ENCODE peak calls at places on chromosomes 4 and X, in nine cellular contexts. One of them, this sample, is unnamed.

GRCh38 chr4:108043536-108043935 is 53.8 kb downstream of the HADH start:
- DNase-seq in choroid plexus epithelial cell: no peak
- DNase-seq in DMS79 treated with DMSO at 0.1 percent for 48 hours: peak; percentile 44
- DNase-seq in epithelial cell of prostate: no peak
- DNase-seq in activated CD4-positive, CD25-positive, alpha-beta regulatory T cell: no peak
- DNase-seq in lung: no peak
- DNase-seq in stimulated activated CD4-positive, alpha-beta T cell treated with anti-CD3 and anti-CD28 coated beads, Interleukin-15, amount 100 ng/mL, for 1 hour: no peak
- DNase-seq in HCT116: no peak
- DNase-seq in fibroblast of pulmonary artery: no peak
- DNase-seq in this sample: no peak

GRCh38 chr4:86791126-86791525 is 58.1 kb downstream of the SLC10A6 start:
- DNase-seq in lung: no peak
- DNase-seq in DMS79 treated with DMSO at 0.1 percent for 48 hours: no peak
- DNase-seq in fibroblast of pulmonary artery: no peak
- DNase-seq in stimulated activated CD4-positive, alpha-beta T cell treated with anti-CD3 and anti-CD28 coated beads, Interleukin-15, amount 100 ng/mL, for 1 hour: no peak
- DNase-seq in choroid plexus epithelial cell: no peak
- DNase-seq in HCT116: no peak
- DNase-seq in epithelial cell of prostate: no peak
- DNase-seq in activated CD4-positive, CD25-positive, alpha-beta regulatory T cell: no peak
- DNase-seq in this sample: no peak

GRCh38 chr4:111136438-111136837 is 513.6 kb upstream of the PITX2 start:
- DNase-seq in DMS79 treated with DMSO at 0.1 percent for 48 hours: no peak
- DNase-seq in activated CD4-positive, CD25-positive, alpha-beta regulatory T cell: no peak
- DNase-seq in fibroblast of pulmonary artery: peak; percentile 4
- DNase-seq in lung: no peak
- DNase-seq in stimulated activated CD4-positive, alpha-beta T cell treated with anti-CD3 and anti-CD28 coated beads, Interleukin-15, amount 100 ng/mL, for 1 hour: no peak
- DNase-seq in choroid plexus epithelial cell: peak; percentile 20
- DNase-seq in HCT116: peak; percentile 31
- DNase-seq in epithelial cell of prostate: no peak
- DNase-seq in this sample: no peak

GRCh38 chr4:4574792-4575191 is 32.9 kb upstream of the STX18 start:
- DNase-seq in epithelial cell of prostate: no peak
- DNase-seq in HCT116: peak; percentile 10
- DNase-seq in activated CD4-positive, CD25-positive, alpha-beta regulatory T cell: no peak
- DNase-seq in lung: peak; percentile 74
- DNase-seq in DMS79 treated with DMSO at 0.1 percent for 48 hours: no peak
- DNase-seq in choroid plexus epithelial cell: peak; percentile 98
- DNase-seq in fibroblast of pulmonary artery: peak; percentile 95
- DNase-seq in stimulated activated CD4-positive, alpha-beta T cell treated with anti-CD3 and anti-CD28 coated beads, Interleukin-15, amount 100 ng/mL, for 1 hour: no peak
- DNase-seq in this sample: no peak

GRCh38 chr4:32087211-32087610 is 1367.0 kb downstream of the PCDH7 start:
- DNase-seq in lung: no peak
- DNase-seq in stimulated activated CD4-positive, alpha-beta T cell treated with anti-CD3 and anti-CD28 coated beads, Interleukin-15, amount 100 ng/mL, for 1 hour: no peak
- DNase-seq in DMS79 treated with DMSO at 0.1 percent for 48 hours: no peak
- DNase-seq in fibroblast of pulmonary artery: no peak
- DNase-seq in epithelial cell of prostate: no peak
- DNase-seq in activated CD4-positive, CD25-positive, alpha-beta regulatory T cell: no peak
- DNase-seq in choroid plexus epithelial cell: no peak
- DNase-seq in HCT116: no peak
- DNase-seq in this sample: no peak

GRCh38 chr4:4512282-4512681 is 29.6 kb downstream of the STX18 start:
- DNase-seq in lung: no peak
- DNase-seq in stimulated activated CD4-positive, alpha-beta T cell treated with anti-CD3 and anti-CD28 coated beads, Interleukin-15, amount 100 ng/mL, for 1 hour: no peak
- DNase-seq in choroid plexus epithelial cell: no peak
- DNase-seq in DMS79 treated with DMSO at 0.1 percent for 48 hours: no peak
- DNase-seq in epithelial cell of prostate: no peak
- DNase-seq in HCT116: no peak
- DNase-seq in fibroblast of pulmonary artery: no peak
- DNase-seq in activated CD4-positive, CD25-positive, alpha-beta regulatory T cell: no peak
- DNase-seq in this sample: no peak

GRCh38 chr4:99529218-99529617 is 18.4 kb downstream of the C4orf17 start:
- DNase-seq in stimulated activated CD4-positive, alpha-beta T cell treated with anti-CD3 and anti-CD28 coated beads, Interleukin-15, amount 100 ng/mL, for 1 hour: no peak
- DNase-seq in HCT116: no peak
- DNase-seq in DMS79 treated with DMSO at 0.1 percent for 48 hours: no peak
- DNase-seq in choroid plexus epithelial cell: peak; percentile 2
- DNase-seq in lung: no peak
- DNase-seq in epithelial cell of prostate: no peak
- DNase-seq in activated CD4-positive, CD25-positive, alpha-beta regulatory T cell: no peak
- DNase-seq in fibroblast of pulmonary artery: peak; percentile 6
- DNase-seq in this sample: no peak

GRCh38 chr4:2068566-2068965 is 9.4 kb downstream of the NAT8L start:
- DNase-seq in choroid plexus epithelial cell: no peak
- DNase-seq in fibroblast of pulmonary artery: no peak
- DNase-seq in activated CD4-positive, CD25-positive, alpha-beta regulatory T cell: no peak
- DNase-seq in HCT116: no peak
- DNase-seq in DMS79 treated with DMSO at 0.1 percent for 48 hours: no peak
- DNase-seq in stimulated activated CD4-positive, alpha-beta T cell treated with anti-CD3 and anti-CD28 coated beads, Interleukin-15, amount 100 ng/mL, for 1 hour: no peak
- DNase-seq in epithelial cell of prostate: no peak
- DNase-seq in lung: no peak
- DNase-seq in this sample: no peak

GRCh38 chr4:13215560-13215959 is 268.6 kb downstream of the RAB28 start:
- DNase-seq in fibroblast of pulmonary artery: no peak
- DNase-seq in HCT116: no peak
- DNase-seq in DMS79 treated with DMSO at 0.1 percent for 48 hours: no peak
- DNase-seq in activated CD4-positive, CD25-positive, alpha-beta regulatory T cell: no peak
- DNase-seq in lung: no peak
- DNase-seq in epithelial cell of prostate: no peak
- DNase-seq in stimulated activated CD4-positive, alpha-beta T cell treated with anti-CD3 and anti-CD28 coated beads, Interleukin-15, amount 100 ng/mL, for 1 hour: no peak
- DNase-seq in choroid plexus epithelial cell: no peak
- DNase-seq in this sample: no peak

GRCh38 chrX:10052906-10053625 is 85.9 kb downstream of the CLDN34 start:
- DNase-seq in epithelial cell of prostate: no peak
- DNase-seq in lung: no peak
- DNase-seq in activated CD4-positive, CD25-positive, alpha-beta regulatory T cell: no peak
- DNase-seq in DMS79 treated with DMSO at 0.1 percent for 48 hours: no peak
- DNase-seq in fibroblast of pulmonary artery: no peak
- DNase-seq in HCT116: no peak
- DNase-seq in stimulated activated CD4-positive, alpha-beta T cell treated with anti-CD3 and anti-CD28 coated beads, Interleukin-15, amount 100 ng/mL, for 1 hour: no peak
- DNase-seq in choroid plexus epithelial cell: no peak
- DNase-seq in this sample: no peak

GRCh38 chr4:184648220-184649025 is 824 bp downstream of the CASP3 start:
- DNase-seq in choroid plexus epithelial cell: peak; percentile 47
- DNase-seq in DMS79 treated with DMSO at 0.1 percent for 48 hours: peak; percentile 17
- DNase-seq in stimulated activated CD4-positive, alpha-beta T cell treated with anti-CD3 and anti-CD28 coated beads, Interleukin-15, amount 100 ng/mL, for 1 hour: peak; percentile 4
- DNase-seq in epithelial cell of prostate: no peak
- DNase-seq in activated CD4-positive, CD25-positive, alpha-beta regulatory T cell: peak; percentile 13
- DNase-seq in HCT116: no peak
- DNase-seq in lung: peak; percentile 67
- DNase-seq in fibroblast of pulmonary artery: peak; percentile 41
- DNase-seq in this sample: no peak

GRCh38 chr4:51870441-51871188 is 27.7 kb downstream of the DCUN1D4 start:
- DNase-seq in lung: no peak
- DNase-seq in stimulated activated CD4-positive, alpha-beta T cell treated with anti-CD3 and anti-CD28 coated beads, Interleukin-15, amount 100 ng/mL, for 1 hour: no peak
- DNase-seq in epithelial cell of prostate: no peak
- DNase-seq in fibroblast of pulmonary artery: no peak
- DNase-seq in choroid plexus epithelial cell: peak; percentile 43
- DNase-seq in HCT116: no peak
- DNase-seq in DMS79 treated with DMSO at 0.1 percent for 48 hours: no peak
- DNase-seq in activated CD4-positive, CD25-positive, alpha-beta regulatory T cell: no peak
- DNase-seq in this sample: no peak

GRCh38 chr4:82939414-82939813 is 38.9 kb downstream of the THAP9 start:
- DNase-seq in DMS79 treated with DMSO at 0.1 percent for 48 hours: no peak
- DNase-seq in epithelial cell of prostate: no peak
- DNase-seq in lung: no peak
- DNase-seq in fibroblast of pulmonary artery: no peak
- DNase-seq in activated CD4-positive, CD25-positive, alpha-beta regulatory T cell: no peak
- DNase-seq in choroid plexus epithelial cell: no peak
- DNase-seq in stimulated activated CD4-positive, alpha-beta T cell treated with anti-CD3 and anti-CD28 coated beads, Interleukin-15, amount 100 ng/mL, for 1 hour: no peak
- DNase-seq in HCT116: no peak
- DNase-seq in this sample: no peak

GRCh38 chr4:115851918-115852766 is 738.7 kb upstream of the NDST4 start:
- DNase-seq in epithelial cell of prostate: peak; percentile 12
- DNase-seq in stimulated activated CD4-positive, alpha-beta T cell treated with anti-CD3 and anti-CD28 coated beads, Interleukin-15, amount 100 ng/mL, for 1 hour: no peak
- DNase-seq in choroid plexus epithelial cell: peak; percentile 61
- DNase-seq in activated CD4-positive, CD25-positive, alpha-beta regulatory T cell: no peak
- DNase-seq in DMS79 treated with DMSO at 0.1 percent for 48 hours: no peak
- DNase-seq in HCT116: peak; percentile 51
- DNase-seq in fibroblast of pulmonary artery: peak; percentile 2
- DNase-seq in lung: peak; percentile 42
- DNase-seq in this sample: no peak

GRCh38 chr4:8914461-8915171 is 43.0 kb upstream of the HMX1 start:
- DNase-seq in epithelial cell of prostate: no peak
- DNase-seq in activated CD4-positive, CD25-positive, alpha-beta regulatory T cell: no peak
- DNase-seq in stimulated activated CD4-positive, alpha-beta T cell treated with anti-CD3 and anti-CD28 coated beads, Interleukin-15, amount 100 ng/mL, for 1 hour: no peak
- DNase-seq in fibroblast of pulmonary artery: no peak
- DNase-seq in lung: no peak
- DNase-seq in DMS79 treated with DMSO at 0.1 percent for 48 hours: no peak
- DNase-seq in choroid plexus epithelial cell: no peak
- DNase-seq in HCT116: no peak
- DNase-seq in this sample: no peak

GRCh38 chrX:102835504-102836146 is 101.4 kb upstream of the RAB40AL start:
- DNase-seq in HCT116: no peak
- DNase-seq in DMS79 treated with DMSO at 0.1 percent for 48 hours: no peak
- DNase-seq in stimulated activated CD4-positive, alpha-beta T cell treated with anti-CD3 and anti-CD28 coated beads, Interleukin-15, amount 100 ng/mL, for 1 hour: no peak
- DNase-seq in fibroblast of pulmonary artery: peak; percentile 58
- DNase-seq in choroid plexus epithelial cell: peak; percentile 61
- DNase-seq in epithelial cell of prostate: no peak
- DNase-seq in lung: no peak
- DNase-seq in activated CD4-positive, CD25-positive, alpha-beta regulatory T cell: no peak
- DNase-seq in this sample: no peak

GRCh38 chr4:113990886-113991285 is 11.4 kb upstream of the ARSJ start:
- DNase-seq in activated CD4-positive, CD25-positive, alpha-beta regulatory T cell: no peak
- DNase-seq in choroid plexus epithelial cell: no peak
- DNase-seq in DMS79 treated with DMSO at 0.1 percent for 48 hours: no peak
- DNase-seq in lung: no peak
- DNase-seq in HCT116: no peak
- DNase-seq in stimulated activated CD4-positive, alpha-beta T cell treated with anti-CD3 and anti-CD28 coated beads, Interleukin-15, amount 100 ng/mL, for 1 hour: no peak
- DNase-seq in fibroblast of pulmonary artery: no peak
- DNase-seq in epithelial cell of prostate: no peak
- DNase-seq in this sample: no peak

GRCh38 chr4:60173103-60173502 is 1027.0 kb upstream of the ADGRL3 start:
- DNase-seq in lung: no peak
- DNase-seq in fibroblast of pulmonary artery: no peak
- DNase-seq in DMS79 treated with DMSO at 0.1 percent for 48 hours: no peak
- DNase-seq in stimulated activated CD4-positive, alpha-beta T cell treated with anti-CD3 and anti-CD28 coated beads, Interleukin-15, amount 100 ng/mL, for 1 hour: no peak
- DNase-seq in activated CD4-positive, CD25-positive, alpha-beta regulatory T cell: no peak
- DNase-seq in HCT116: no peak
- DNase-seq in choroid plexus epithelial cell: no peak
- DNase-seq in epithelial cell of prostate: no peak
- DNase-seq in this sample: no peak

GRCh38 chr4:41644288-41644914 is 104.1 kb downstream of the PHOX2B start:
- DNase-seq in lung: peak; percentile 65
- DNase-seq in activated CD4-positive, CD25-positive, alpha-beta regulatory T cell: no peak
- DNase-seq in stimulated activated CD4-positive, alpha-beta T cell treated with anti-CD3 and anti-CD28 coated beads, Interleukin-15, amount 100 ng/mL, for 1 hour: no peak
- DNase-seq in choroid plexus epithelial cell: peak; percentile 61
- DNase-seq in epithelial cell of prostate: no peak
- DNase-seq in DMS79 treated with DMSO at 0.1 percent for 48 hours: no peak
- DNase-seq in HCT116: no peak
- DNase-seq in fibroblast of pulmonary artery: peak; percentile 46
- DNase-seq in this sample: no peak

GRCh38 chr4:25943312-25943711 is 29.3 kb downstream of the SMIM20 start:
- DNase-seq in stimulated activated CD4-positive, alpha-beta T cell treated with anti-CD3 and anti-CD28 coated beads, Interleukin-15, amount 100 ng/mL, for 1 hour: no peak
- DNase-seq in HCT116: no peak
- DNase-seq in lung: no peak
- DNase-seq in fibroblast of pulmonary artery: no peak
- DNase-seq in choroid plexus epithelial cell: no peak
- DNase-seq in DMS79 treated with DMSO at 0.1 percent for 48 hours: no peak
- DNase-seq in activated CD4-positive, CD25-positive, alpha-beta regulatory T cell: no peak
- DNase-seq in epithelial cell of prostate: no peak
- DNase-seq in this sample: no peak

GRCh38 chrX:80816051-80816450 is 6.4 kb upstream of the BRWD3 start:
- DNase-seq in stimulated activated CD4-positive, alpha-beta T cell treated with anti-CD3 and anti-CD28 coated beads, Interleukin-15, amount 100 ng/mL, for 1 hour: no peak
- DNase-seq in HCT116: no peak
- DNase-seq in activated CD4-positive, CD25-positive, alpha-beta regulatory T cell: no peak
- DNase-seq in DMS79 treated with DMSO at 0.1 percent for 48 hours: no peak
- DNase-seq in choroid plexus epithelial cell: no peak
- DNase-seq in epithelial cell of prostate: no peak
- DNase-seq in lung: no peak
- DNase-seq in fibroblast of pulmonary artery: no peak
- DNase-seq in this sample: no peak

GRCh38 chr4:86357608-86358007 is 2.2 kb downstream of the MAPK10 start:
- DNase-seq in stimulated activated CD4-positive, alpha-beta T cell treated with anti-CD3 and anti-CD28 coated beads, Interleukin-15, amount 100 ng/mL, for 1 hour: no peak
- DNase-seq in epithelial cell of prostate: no peak
- DNase-seq in fibroblast of pulmonary artery: no peak
- DNase-seq in activated CD4-positive, CD25-positive, alpha-beta regulatory T cell: no peak
- DNase-seq in DMS79 treated with DMSO at 0.1 percent for 48 hours: no peak
- DNase-seq in lung: no peak
- DNase-seq in choroid plexus epithelial cell: peak; percentile 9
- DNase-seq in HCT116: no peak
- DNase-seq in this sample: no peak

GRCh38 chr4:42397635-42398447 is 553 bp downstream of the SHISA3 start:
- DNase-seq in HCT116: no peak
- DNase-seq in stimulated activated CD4-positive, alpha-beta T cell treated with anti-CD3 and anti-CD28 coated beads, Interleukin-15, amount 100 ng/mL, for 1 hour: no peak
- DNase-seq in epithelial cell of prostate: no peak
- DNase-seq in activated CD4-positive, CD25-positive, alpha-beta regulatory T cell: no peak
- DNase-seq in lung: no peak
- DNase-seq in DMS79 treated with DMSO at 0.1 percent for 48 hours: no peak
- DNase-seq in fibroblast of pulmonary artery: peak; percentile 49
- DNase-seq in choroid plexus epithelial cell: no peak
- DNase-seq in this sample: no peak

GRCh38 chr4:38013461-38014366 is 53.5 kb downstream of the PTTG2 start:
- DNase-seq in activated CD4-positive, CD25-positive, alpha-beta regulatory T cell: no peak
- DNase-seq in HCT116: peak; percentile 31
- DNase-seq in epithelial cell of prostate: no peak
- DNase-seq in choroid plexus epithelial cell: peak; percentile 54
- DNase-seq in DMS79 treated with DMSO at 0.1 percent for 48 hours: no peak
- DNase-seq in lung: no peak
- DNase-seq in stimulated activated CD4-positive, alpha-beta T cell treated with anti-CD3 and anti-CD28 coated beads, Interleukin-15, amount 100 ng/mL, for 1 hour: no peak
- DNase-seq in fibroblast of pulmonary artery: peak; percentile 42
- DNase-seq in this sample: no peak

GRCh38 chr4:184012937-184013336 is 107.8 kb downstream of the STOX2 start:
- DNase-seq in HCT116: no peak
- DNase-seq in DMS79 treated with DMSO at 0.1 percent for 48 hours: no peak
- DNase-seq in choroid plexus epithelial cell: no peak
- DNase-seq in epithelial cell of prostate: no peak
- DNase-seq in fibroblast of pulmonary artery: peak; percentile 27
- DNase-seq in lung: no peak
- DNase-seq in stimulated activated CD4-positive, alpha-beta T cell treated with anti-CD3 and anti-CD28 coated beads, Interleukin-15, amount 100 ng/mL, for 1 hour: no peak
- DNase-seq in activated CD4-positive, CD25-positive, alpha-beta regulatory T cell: no peak
- DNase-seq in this sample: no peak

GRCh38 chr4:89837385-89837995 is 529 bp upstream of the SNCA start:
- DNase-seq in stimulated activated CD4-positive, alpha-beta T cell treated with anti-CD3 and anti-CD28 coated beads, Interleukin-15, amount 100 ng/mL, for 1 hour: no peak
- DNase-seq in epithelial cell of prostate: no peak
- DNase-seq in HCT116: no peak
- DNase-seq in fibroblast of pulmonary artery: peak; percentile 50
- DNase-seq in activated CD4-positive, CD25-positive, alpha-beta regulatory T cell: no peak
- DNase-seq in choroid plexus epithelial cell: peak; percentile 37
- DNase-seq in lung: no peak
- DNase-seq in DMS79 treated with DMSO at 0.1 percent for 48 hours: no peak
- DNase-seq in this sample: no peak

GRCh38 chr4:69546121-69546520 is 50.4 kb upstream of the UGT2B4 start:
- DNase-seq in stimulated activated CD4-positive, alpha-beta T cell treated with anti-CD3 and anti-CD28 coated beads, Interleukin-15, amount 100 ng/mL, for 1 hour: no peak
- DNase-seq in activated CD4-positive, CD25-positive, alpha-beta regulatory T cell: no peak
- DNase-seq in lung: no peak
- DNase-seq in HCT116: no peak
- DNase-seq in fibroblast of pulmonary artery: peak; percentile 2
- DNase-seq in choroid plexus epithelial cell: no peak
- DNase-seq in DMS79 treated with DMSO at 0.1 percent for 48 hours: no peak
- DNase-seq in epithelial cell of prostate: peak; percentile 31
- DNase-seq in this sample: no peak

GRCh38 chr4:100716416-100716815 is 198.6 kb upstream of the EMCN start:
- DNase-seq in epithelial cell of prostate: no peak
- DNase-seq in fibroblast of pulmonary artery: no peak
- DNase-seq in lung: no peak
- DNase-seq in DMS79 treated with DMSO at 0.1 percent for 48 hours: no peak
- DNase-seq in activated CD4-positive, CD25-positive, alpha-beta regulatory T cell: no peak
- DNase-seq in choroid plexus epithelial cell: no peak
- DNase-seq in stimulated activated CD4-positive, alpha-beta T cell treated with anti-CD3 and anti-CD28 coated beads, Interleukin-15, amount 100 ng/mL, for 1 hour: no peak
- DNase-seq in HCT116: no peak
- DNase-seq in this sample: no peak

GRCh38 chr4:153432971-153433752 is 33.0 kb upstream of the TMEM131L start:
- DNase-seq in fibroblast of pulmonary artery: peak; percentile 81
- DNase-seq in epithelial cell of prostate: peak; percentile 46
- DNase-seq in HCT116: peak; percentile 77
- DNase-seq in stimulated activated CD4-positive, alpha-beta T cell treated with anti-CD3 and anti-CD28 coated beads, Interleukin-15, amount 100 ng/mL, for 1 hour: peak; percentile 24
- DNase-seq in choroid plexus epithelial cell: peak; percentile 95
- DNase-seq in lung: peak; percentile 69
- DNase-seq in DMS79 treated with DMSO at 0.1 percent for 48 hours: no peak
- DNase-seq in activated CD4-positive, CD25-positive, alpha-beta regulatory T cell: peak; percentile 47
- DNase-seq in this sample: no peak

GRCh38 chr4:114927881-114928280 is 185.5 kb downstream of the NDST4 start:
- DNase-seq in fibroblast of pulmonary artery: no peak
- DNase-seq in DMS79 treated with DMSO at 0.1 percent for 48 hours: no peak
- DNase-seq in HCT116: no peak
- DNase-seq in stimulated activated CD4-positive, alpha-beta T cell treated with anti-CD3 and anti-CD28 coated beads, Interleukin-15, amount 100 ng/mL, for 1 hour: no peak
- DNase-seq in choroid plexus epithelial cell: no peak
- DNase-seq in activated CD4-positive, CD25-positive, alpha-beta regulatory T cell: no peak
- DNase-seq in lung: no peak
- DNase-seq in epithelial cell of prostate: no peak
- DNase-seq in this sample: no peak

GRCh38 chr4:8537041-8537461 is 43.1 kb upstream of the GPR78 start:
- DNase-seq in HCT116: peak; percentile 58
- DNase-seq in fibroblast of pulmonary artery: peak; percentile 75
- DNase-seq in DMS79 treated with DMSO at 0.1 percent for 48 hours: peak; percentile 75
- DNase-seq in epithelial cell of prostate: peak; percentile 74
- DNase-seq in activated CD4-positive, CD25-positive, alpha-beta regulatory T cell: no peak
- DNase-seq in stimulated activated CD4-positive, alpha-beta T cell treated with anti-CD3 and anti-CD28 coated beads, Interleukin-15, amount 100 ng/mL, for 1 hour: no peak
- DNase-seq in choroid plexus epithelial cell: peak; percentile 88
- DNase-seq in lung: peak; percentile 81
- DNase-seq in this sample: no peak